ENCODE peak calls at places on chromosome 3, in five cellular contexts. P is A549, L is HepG2, V is GM12878, W is K562. E is an unnamed sample.

GRCh38 chr3:28700728-28701127 is 352.1 kb upstream of the AZI2 start:
- DNase-seq in W (no peak), L (no peak), V (no peak), P (no peak), E (no peak)

GRCh38 chr3:45817788-45818523 is 21.6 kb upstream of the SLC6A20 start:
- DNase-seq in L (no peak), W (no peak), V (no peak), P (peak), E (peak)

GRCh38 chr3:107857854-107858253 is 233.0 kb downstream of the CD47 start:
- DNase-seq in L (no peak), W (no peak), P (no peak), V (no peak), E (no peak)

GRCh38 chr3:190252080-190252479 is 70.2 kb downstream of the CLDN1 start:
- DNase-seq in L (no peak), V (no peak), W (no peak), P (no peak), E (no peak)

GRCh38 chr3:157310329-157311065 is 126.2 kb upstream of the PTX3 start:
- DNase-seq in P (no peak), W (peak), V (no peak), L (no peak), E (no peak)

GRCh38 chr3:130906374-130906995 is 12.6 kb downstream of the ATP2C1 start:
- DNase-seq in W (no peak), V (no peak), L (no peak), P (no peak), E (no peak)

GRCh38 chr3:182124187-182124586 is 412.5 kb downstream of the SOX2 start:
- DNase-seq in W (no peak), L (no peak), P (no peak), V (no peak), E (no peak)

GRCh38 chr3:10495003-10495402 is 10.4 kb downstream of the ATP2B2 start:
- DNase-seq in W (peak), P (peak), V (no peak), L (peak), E (peak)

GRCh38 chr3:197580253-197580691 is 24.5 kb upstream of the BDH1 start:
- DNase-seq in P (no peak), W (no peak), L (no peak), V (no peak), E (no peak)

GRCh38 chr3:148079370-148079769 is 618.3 kb upstream of the AGTR1 start:
- DNase-seq in P (no peak), V (no peak), W (no peak), L (no peak), E (no peak)

GRCh38 chr3:52182691-52183090 is 15.3 kb upstream of the ALAS1 start:
- DNase-seq in P (no peak), L (no peak), W (no peak), V (no peak), E (no peak)

GRCh38 chr3:134941820-134942219 is 146.8 kb downstream of the EPHB1 start:
- DNase-seq in P (no peak), W (no peak), V (no peak), L (no peak), E (no peak)

GRCh38 chr3:102449930-102450329 is 15.1 kb downstream of the ZPLD1 start:
- DNase-seq in L (no peak), V (no peak), P (no peak), W (no peak), E (no peak)

GRCh38 chr3:124516333-124516732 is 213.9 kb upstream of the UMPS start:
- DNase-seq in P (no peak), V (no peak), L (no peak), W (no peak), E (no peak)

GRCh38 chr3:60645801-60646200 is 605.5 kb downstream of the FHIT start:
- DNase-seq in V (no peak), L (no peak), P (no peak), W (no peak), E (no peak)

GRCh38 chr3:128846501-128846900 is 32.9 kb upstream of the ACAD9 start:
- DNase-seq in W (no peak), L (no peak), P (no peak), V (no peak), E (no peak)

GRCh38 chr3:197784019-197784585 is 7.0 kb upstream of the LRCH3 start:
- DNase-seq in P (no peak), W (no peak), V (no peak), L (no peak), E (no peak)

GRCh38 chr3:49668861-49669260 is 5.3 kb upstream of the APEH start:
- DNase-seq in W (no peak), V (no peak), P (peak), L (peak), E (no peak)

GRCh38 chr3:11718582-11719405 is 75.1 kb upstream of the VGLL4 start:
- DNase-seq in V (no peak), W (no peak), P (peak), L (peak), E (peak)

GRCh38 chr3:123083446-123084124 is 16.8 kb downstream of the PDIA5 start:
- DNase-seq in V (no peak), P (no peak), L (no peak), W (no peak), E (peak)

GRCh38 chr3:153372326-153372725 is 210.3 kb downstream of the RAP2B start:
- DNase-seq in V (no peak), W (no peak), L (no peak), P (no peak), E (no peak)

GRCh38 chr3:139306078-139306477 is 37.7 kb upstream of the MRPS22 start:
- DNase-seq in P (no peak), W (peak), V (no peak), L (no peak), E (no peak)

GRCh38 chr3:28039234-28039633 is 202.2 kb upstream of the CMC1 start:
- DNase-seq in W (no peak), V (no peak), P (no peak), L (no peak), E (no peak)

DNA sequence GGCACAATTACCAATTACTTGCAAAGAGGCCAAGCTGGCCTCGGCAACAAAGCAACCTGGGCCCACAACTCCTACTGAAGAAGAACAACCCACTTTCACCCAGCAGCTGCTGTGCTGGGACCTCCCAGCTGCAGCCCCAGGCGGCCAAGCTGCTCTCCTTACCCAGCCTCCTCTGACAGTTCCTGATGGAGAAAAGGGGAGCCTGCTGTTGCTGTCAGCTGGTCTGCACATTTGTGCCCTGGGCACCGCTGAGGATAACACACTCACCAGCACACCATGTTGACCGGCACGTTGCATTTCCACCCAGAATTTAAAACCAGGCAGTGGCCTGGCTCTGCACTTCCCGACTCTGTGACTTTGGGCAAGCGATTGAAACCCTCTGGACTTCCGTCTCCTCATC is 33.6 kb downstream of the SSUH2 start:
- DNase-seq in P (no peak), V (no peak), L (no peak), W (no peak), E (no peak)
- TF ChIP-seq MYC in P (no peak), V (no peak), L (no peak), W (no peak), E (no peak)

GRCh38 chr3:195553268-195553667 is 10.1 kb upstream of the PPP1R2 start:
- DNase-seq in L (no peak), W (no peak), P (no peak), V (no peak), E (no peak)

GRCh38 chr3:195549931-195550519 is 6.9 kb upstream of the PPP1R2 start:
- DNase-seq in W (no peak), L (peak), V (peak), P (no peak), E (peak)

GRCh38 chr3:195550723-195551122 is 7.6 kb upstream of the PPP1R2 start:
- DNase-seq in V (no peak), W (no peak), P (no peak), L (peak), E (no peak)

GRCh38 chr3:195549001-195549400 is 5.9 kb upstream of the PPP1R2 start:
- DNase-seq in V (no peak), P (no peak), W (no peak), L (no peak), E (peak)

GRCh38 chr3:195551381-195551978 is 8.4 kb upstream of the PPP1R2 start:
- DNase-seq in L (no peak), W (no peak), V (no peak), P (no peak), E (no peak)
- H3K27ac ChIP-seq in L (no peak), W (no peak), V (no peak), P (no peak), E (no peak)

GRCh38 chr3:66488492-66488891 is 12.3 kb downstream of the LRIG1 start:
- DNase-seq in L (no peak), W (no peak), P (no peak), V (no peak), E (no peak)
- H3K4me3 ChIP-seq in L (no peak), W (no peak), P (no peak), V (no peak), E (no peak)

GRCh38 chr3:15330031-15330596 is 2.3 kb downstream of the SH3BP5 start:
- DNase-seq in L (no peak), P (no peak), V (no peak), W (peak), E (peak)
- TF ChIP-seq MYC in L (no peak), P (no peak), V (no peak), W (no peak), E (no peak)

GRCh38 chr3:13042127-13042931 is 30.9 kb downstream of the IQSEC1 start:
- DNase-seq in P (no peak), L (no peak), W (no peak), V (no peak), E (no peak)

GRCh38 chr3:13041113-13041776 is 32.0 kb downstream of the IQSEC1 start:
- DNase-seq in W (peak), P (no peak), V (no peak), L (no peak), E (no peak)

GRCh38 chr3:13043656-13044055 is 29.6 kb downstream of the IQSEC1 start:
- DNase-seq in W (no peak), P (no peak), V (no peak), L (no peak), E (no peak)

GRCh38 chr3:13044496-13045244 is 28.6 kb downstream of the IQSEC1 start:
- DNase-seq in W (no peak), V (no peak), P (no peak), L (no peak), E (no peak)

DNA sequence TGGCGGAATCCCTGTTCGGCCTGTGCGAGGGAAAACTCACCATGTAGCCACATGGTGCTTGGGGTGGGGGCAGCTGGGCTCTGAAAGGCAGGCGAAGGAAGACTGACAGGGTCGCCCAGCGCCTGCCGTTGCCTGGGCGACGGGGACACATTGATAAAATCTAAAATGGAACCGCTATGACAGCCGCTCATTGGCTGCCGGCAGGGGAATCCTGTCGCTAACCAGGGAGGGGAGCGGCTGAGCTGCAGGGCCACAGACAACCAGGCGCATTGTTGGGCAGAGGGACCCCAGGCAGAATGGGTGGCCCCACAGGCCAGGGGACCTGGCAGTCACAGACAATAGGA is 30.3 kb downstream of the IQSEC1 start:
- DNase-seq in V (no peak), P (no peak), W (peak), L (no peak), E (no peak)
- H3K27ac ChIP-seq in V (no peak), P (no peak), W (no peak), L (no peak), E (no peak)

DNA sequence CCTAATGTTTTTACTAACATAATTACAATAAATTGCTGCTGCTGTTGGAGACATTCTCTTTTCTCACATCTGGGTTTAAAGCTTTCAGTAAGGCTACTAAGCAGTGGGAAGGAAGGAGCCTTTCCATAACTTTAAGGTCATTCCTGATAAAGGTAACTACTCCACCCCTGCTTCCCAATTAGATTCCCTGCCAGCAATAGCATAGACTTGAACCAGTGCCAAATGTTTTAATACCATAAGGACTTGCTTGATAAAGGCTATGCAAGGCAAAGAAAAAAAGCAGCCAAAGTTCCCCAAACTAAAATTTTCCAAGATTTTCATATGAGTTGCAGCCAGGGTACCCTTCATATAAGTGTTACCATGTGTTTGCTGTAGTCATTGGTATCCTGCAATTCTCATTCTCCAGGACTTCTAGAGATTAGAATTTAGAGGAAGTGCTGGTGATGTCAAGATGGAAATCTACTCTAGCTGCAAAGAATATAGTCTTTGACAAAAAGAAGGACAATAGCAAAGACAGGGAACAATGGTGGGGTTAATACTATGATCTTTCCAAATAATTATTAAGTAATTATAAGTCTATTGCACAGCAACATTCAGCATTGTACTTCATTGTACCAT is 106.1 kb downstream of the FILIP1L start:
- DNase-seq in P (no peak), W (no peak), V (no peak), L (no peak), E (peak)
- H3K4me3 ChIP-seq in P (no peak), W (no peak), V (no peak), L (no peak), E (no peak)

DNA sequence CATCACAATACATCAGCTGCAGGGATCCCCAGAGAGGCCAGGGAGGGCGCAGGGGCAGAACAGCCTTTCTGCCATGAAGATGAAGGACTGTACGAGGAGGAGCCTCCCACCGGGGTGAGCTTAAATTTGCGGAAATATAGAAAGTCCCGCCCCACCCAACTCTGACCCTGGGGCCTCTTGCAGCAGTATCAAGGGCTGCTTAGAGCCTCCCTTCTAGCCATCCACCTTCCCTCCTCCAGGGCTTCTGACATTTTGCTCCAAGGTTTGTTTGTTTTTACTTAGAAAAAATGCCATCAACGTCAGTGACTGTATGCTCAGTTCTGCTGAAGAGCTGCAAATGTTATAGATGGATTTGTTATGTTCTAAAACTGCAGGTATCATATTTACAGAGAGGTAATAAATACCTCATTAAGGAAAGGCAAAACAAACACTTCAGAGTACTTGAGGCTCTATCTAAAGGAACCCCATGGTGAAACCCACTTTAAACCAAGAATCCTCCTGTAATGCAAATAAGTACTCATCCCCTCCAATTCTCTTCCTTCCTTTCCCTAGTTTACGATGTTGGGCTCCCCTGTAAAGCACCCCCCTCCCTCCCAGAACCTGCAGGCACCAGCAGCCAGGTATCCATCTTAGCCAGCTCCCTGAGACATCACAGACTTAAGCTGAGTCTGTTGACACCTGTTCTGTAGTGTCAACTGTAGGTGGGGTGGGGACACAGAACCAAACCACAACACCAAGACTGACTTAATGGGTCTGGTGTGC is 30.5 kb downstream of the RFTN1 start:
- DNase-seq in L (no peak), W (no peak), P (no peak), V (no peak), E (no peak)
- TF ChIP-seq MYC in L (no peak), W (no peak), P (no peak), V (no peak), E (no peak)

DNA sequence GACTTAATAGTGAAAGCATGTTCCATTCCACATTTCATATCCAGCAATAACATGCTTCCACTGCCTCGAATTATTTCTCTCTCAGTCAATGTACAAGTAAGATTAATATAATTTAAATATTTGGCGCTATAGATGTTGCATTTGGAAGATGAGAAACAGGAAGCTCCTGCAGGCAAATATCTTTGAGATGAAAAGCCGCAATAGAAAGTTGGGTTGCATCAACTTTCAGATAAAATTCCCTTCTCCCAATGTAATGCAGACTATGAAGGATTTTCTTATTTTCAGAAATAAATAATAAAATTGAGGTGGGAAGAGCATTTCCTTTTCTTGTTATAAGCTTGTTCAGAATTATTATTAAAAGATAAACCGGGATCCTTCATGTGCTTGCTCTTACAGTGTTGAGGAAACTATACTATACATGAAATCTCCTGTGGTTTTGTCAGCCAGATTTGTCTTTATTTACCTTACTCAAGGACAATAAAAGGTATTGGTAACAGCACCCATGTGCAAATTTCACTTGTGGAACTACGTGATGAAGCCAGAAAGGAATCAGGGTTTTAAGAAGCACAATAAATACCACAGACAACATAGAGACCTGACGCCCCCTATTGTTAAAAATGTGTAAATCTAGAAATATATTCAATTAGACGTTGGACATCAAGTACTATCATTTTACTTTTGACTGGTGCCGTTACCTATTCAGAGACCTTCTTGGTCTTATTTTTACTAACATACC is 307.0 kb downstream of the ARPP21 start:
- DNase-seq in L (peak), V (no peak), W (peak), P (no peak), E (peak)
- H3K27ac ChIP-seq in L (no peak), V (no peak), W (no peak), P (no peak), E (no peak)

E was measured in endothelial cell of umbilical vein.